ENCODE peak calls at places on chromosomes 2 and 18, in six cellular contexts. G, A, F, Q, H and S are unnamed samples.

GRCh38 chr18:68484241-68484640 is 230.7 kb downstream of the TMX3 start:
- DNase-seq in F (peak; percentile 35), A (no peak), H (no peak), Q (no peak), G (no peak), S (no peak)

GRCh38 chr2:127536707-127537106 is 1.2 kb downstream of the MYO7B start:
- DNase-seq in G (peak; percentile 40), H (no peak), F (no peak), A (peak; percentile 33), Q (no peak), S (no peak)

GRCh38 chr2:232539298-232540231 is at the start of gene CHRNG:
- DNase-seq in Q (no peak), F (no peak), H (peak; percentile 24), A (no peak), G (no peak), S (peak; percentile 44)

GRCh38 chr18:21230436-21230835 is 11.6 kb upstream of the GREB1L start:
- DNase-seq in A (no peak), F (no peak), H (no peak), G (no peak), Q (no peak), S (no peak)

GRCh38 chr2:42979416-42979869 is 187.1 kb upstream of the HAAO start:
- DNase-seq in A (no peak), Q (no peak), G (peak; percentile 78), H (peak; percentile 72), F (no peak), S (no peak)

GRCh38 chr18:12973562-12974213 is 17.5 kb upstream of the CEP192 start:
- DNase-seq in F (no peak), H (no peak), Q (no peak), G (no peak), A (no peak), S (no peak)

GRCh38 chr18:36456622-36457021 is 159.1 kb downstream of the FHOD3 start:
- DNase-seq in G (no peak), H (no peak), F (no peak), Q (no peak), A (peak; percentile 24), S (no peak)

GRCh38 chr2:121128741-121129659 is 156.0 kb downstream of the TFCP2L1 start:
- DNase-seq in A (peak; percentile 84), H (peak; percentile 81), Q (no peak), F (peak; percentile 4), G (peak; percentile 92), S (peak; percentile 72)

GRCh38 chr18:76588591-76589303 is 93.7 kb upstream of the ZNF516 start:
- DNase-seq in A (no peak), G (no peak), Q (no peak), F (no peak), H (peak; percentile 33), S (no peak)
- H3K4me3 ChIP-seq in A (no peak overlapping the region), G (no peak overlapping the region), Q (no peak overlapping the region), F (peak overlapping the region; percentile 4), H (peak overlapping the region; percentile 31), S (peak overlapping the region; percentile 41)

GRCh38 chr2:112154246-112155110 is 16.3 kb downstream of the FBLN7 start:
- DNase-seq in F (no peak), A (no peak), G (no peak), H (peak; percentile 9), Q (peak; percentile 79), S (no peak)

GRCh38 chr2:112155331-112156151 is 17.4 kb downstream of the FBLN7 start:
- DNase-seq in A (no peak), H (peak; percentile 17), Q (peak; percentile 35), G (no peak), F (no peak), S (no peak)

GRCh38 chr2:112157472-112157871 is 19.3 kb downstream of the FBLN7 start:
- DNase-seq in H (no peak), G (no peak), F (no peak), Q (no peak), A (no peak), S (no peak)

GRCh38 chr2:112153501-112153900 is 15.3 kb downstream of the FBLN7 start:
- DNase-seq in H (peak; percentile 18), Q (no peak), A (no peak), G (no peak), F (no peak), S (no peak)

DNA sequence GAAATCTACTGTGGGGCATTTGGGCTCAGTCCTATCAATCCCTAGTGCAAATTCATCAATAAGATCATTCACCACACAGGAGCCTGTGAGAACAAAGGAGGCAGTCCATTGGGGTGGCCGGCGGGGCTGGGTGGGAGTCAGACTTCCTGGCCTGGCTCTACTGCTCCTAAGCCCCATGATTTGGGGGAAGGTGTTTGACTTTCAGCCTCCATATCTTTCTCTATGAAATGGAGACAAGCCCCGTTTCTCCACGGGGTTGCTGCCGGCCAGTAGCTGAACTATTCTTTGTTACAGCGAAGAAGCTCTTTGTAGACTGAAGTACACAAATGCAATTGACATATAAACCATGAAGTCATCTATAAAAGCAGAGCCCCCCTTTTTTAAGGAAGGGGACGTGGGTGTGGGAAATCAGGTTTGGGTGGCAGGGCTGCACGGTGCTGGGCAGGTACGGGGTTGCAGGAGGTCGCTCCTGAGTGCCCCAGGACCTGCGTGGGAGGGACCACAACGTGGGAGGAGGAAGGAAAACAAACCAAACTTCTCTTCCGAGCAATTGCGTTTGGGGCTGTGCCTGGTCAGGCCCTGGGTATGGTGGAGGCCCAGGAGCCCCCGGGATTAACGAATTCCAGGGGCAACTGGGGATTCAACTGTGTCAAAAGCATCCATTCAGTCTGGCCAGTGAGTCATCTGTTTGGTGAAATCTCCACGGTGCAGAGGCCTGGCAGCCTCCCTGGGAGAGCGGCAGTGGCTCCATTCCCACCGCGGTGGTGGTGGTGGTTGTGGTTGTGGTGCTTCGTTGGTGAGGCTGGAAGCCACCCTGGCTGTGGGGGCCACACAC is 18.2 kb downstream of the FBLN7 start:
- DNase-seq in H (no peak), Q (peak; percentile 23), A (no peak), G (no peak), F (peak; percentile 59), S (no peak)
- H3K4me3 ChIP-seq in H (no peak overlapping the region), Q (peak overlapping the region; percentile 25), A (no peak overlapping the region), G (no peak overlapping the region), F (no peak overlapping the region), S (no peak overlapping the region)

GRCh38 chr18:49021433-49022129 is 70.8 kb upstream of the SMAD7 start:
- DNase-seq in A (peak; percentile 84), F (peak; percentile 20), H (peak; percentile 79), Q (no peak), G (peak; percentile 87), S (peak; percentile 85)
- H3K4me3 ChIP-seq in A (no peak overlapping the region), F (no peak overlapping the region), H (no peak overlapping the region), Q (no peak overlapping the region), G (no peak overlapping the region), S (peak overlapping the region; percentile 38)

GRCh38 chr18:46095532-46095931 is 2.6 kb downstream of the ATP5F1A start:
- DNase-seq in A (no peak), H (no peak), G (no peak), Q (no peak), F (no peak), S (no peak)
- H3K4me3 ChIP-seq in A (no peak overlapping the region), H (no peak overlapping the region), G (no peak overlapping the region), Q (no peak overlapping the region), F (no peak overlapping the region), S (no peak overlapping the region)